ENCODE peak calls at places on chromosomes 7 and 10, in eight cellular contexts. G is kidney glomerular epithelial cell; S is EH; C is NCI-H460; P is PC-9; T is activated naive CD8-positive, alpha-beta T cell treated with anti-CD3 and anti-CD28 coated beads for 36 hours; F is cardiac septum; E is effector CD8-positive, alpha-beta T cell. W is an unnamed sample.

GRCh38 chr7:400901-401485 is 111.0 kb downstream of the FOXL3 start:
- DNase-seq in E (no peak), T (no peak), C (no peak), S (no peak), F (peak), P (no peak), G (no peak), W (no peak)

GRCh38 chr10:51386248-51386885 is 312.1 kb downstream of the PRKG1 start:
- DNase-seq in P (no peak), S (peak), G (no peak), F (no peak), E (no peak), T (no peak), C (no peak), W (no peak)

GRCh38 chr7:77327067-77327931 is 88.8 kb downstream of the GSAP start:
- DNase-seq in F (no peak), E (no peak), C (peak), G (peak), T (no peak), S (peak), P (no peak), W (no peak)

GRCh38 chr7:38975944-38976392 is 1.7 kb upstream of the POU6F2 start:
- DNase-seq in E (no peak), P (no peak), T (no peak), C (no peak), F (no peak), S (no peak), G (no peak), W (no peak)

GRCh38 chr7:102260856-102261255 is 25.8 kb upstream of the SH2B2 start:
- DNase-seq in F (no peak), P (no peak), G (no peak), E (no peak), C (no peak), T (no peak), S (peak), W (no peak)

GRCh38 chr7:18481776-18482175 is 13.8 kb upstream of the HDAC9 start:
- DNase-seq in P (no peak), E (no peak), T (no peak), S (no peak), C (no peak), G (no peak), F (no peak), W (no peak)

GRCh38 chr7:72493850-72494661 is 81.9 kb upstream of the CALN1 start:
- DNase-seq in E (peak), G (peak), F (peak), S (peak), C (peak), P (no peak), T (peak), W (peak)

GRCh38 chr7:73769481-73770001 is 529 bp downstream of the CLDN3 start:
- DNase-seq in S (no peak), F (no peak), T (no peak), C (no peak), E (no peak), G (no peak), P (no peak), W (no peak)

GRCh38 chr7:84105582-84105981 is 89.0 kb downstream of the SEMA3A start:
- DNase-seq in T (no peak), C (no peak), S (peak), P (no peak), G (no peak), E (no peak), F (no peak), W (no peak)

W was measured in NCI-H187 treated with DMSO at 0.1 percent for 48 hours.